ENCODE peak calls at places on chromosomes 6 and 20, in five cellular contexts. One of them, this sample, is unnamed.

GRCh38 chr20:33415948-33416347 is 14.6 kb upstream of the CDK5RAP1 start:
- DNase-seq in heart left ventricle: peak
- DNase-seq in HL-60: peak
- DNase-seq in endodermal cell: peak
- DNase-seq in osteocyte: no peak
- DNase-seq in this sample: no peak

GRCh38 chr6:7971499-7971898 is 60.9 kb upstream of the TXNDC5 start:
- DNase-seq in osteocyte: no peak
- DNase-seq in heart left ventricle: no peak
- DNase-seq in endodermal cell: no peak
- DNase-seq in HL-60: no peak
- DNase-seq in this sample: no peak

GRCh38 chr20:58238490-58238889 is 10.0 kb upstream of the ANKRD60 start:
- DNase-seq in HL-60: no peak
- DNase-seq in endodermal cell: no peak
- DNase-seq in osteocyte: peak
- DNase-seq in heart left ventricle: no peak
- DNase-seq in this sample: no peak

GRCh38 chr6:164246082-164246481 is 831.6 kb downstream of the QKI start:
- DNase-seq in heart left ventricle: no peak
- DNase-seq in endodermal cell: no peak
- DNase-seq in HL-60: no peak
- DNase-seq in osteocyte: no peak
- DNase-seq in this sample: no peak

GRCh38 chr20:25077610-25078169 is 4.3 kb downstream of the VSX1 start:
- DNase-seq in HL-60: peak
- DNase-seq in osteocyte: peak
- DNase-seq in heart left ventricle: peak
- DNase-seq in endodermal cell: peak
- DNase-seq in this sample: peak

GRCh38 chr20:58233881-58234528 is 5.6 kb upstream of the ANKRD60 start:
- DNase-seq in heart left ventricle: no peak
- DNase-seq in endodermal cell: peak
- DNase-seq in HL-60: peak
- DNase-seq in osteocyte: peak
- DNase-seq in this sample: no peak

GRCh38 chr20:20017852-20018245 is 687 bp downstream of the NAA20 start:
- DNase-seq in heart left ventricle: no peak
- DNase-seq in endodermal cell: no peak
- DNase-seq in osteocyte: no peak
- DNase-seq in HL-60: no peak
- DNase-seq in this sample: no peak

GRCh38 chr20:25464501-25465204 is 57.2 kb downstream of the GINS1 start:
- DNase-seq in osteocyte: no peak
- DNase-seq in heart left ventricle: no peak
- DNase-seq in endodermal cell: no peak
- DNase-seq in HL-60: no peak
- DNase-seq in this sample: no peak

GRCh38 chr6:44010411-44011349 is 116.6 kb downstream of the MRPL14 start:
- DNase-seq in osteocyte: peak
- DNase-seq in HL-60: peak
- DNase-seq in endodermal cell: peak
- DNase-seq in heart left ventricle: peak
- DNase-seq in this sample: no peak

GRCh38 chr6:34565722-34566137 is 9.6 kb upstream of the SPDEF start:
- DNase-seq in HL-60: no peak
- DNase-seq in heart left ventricle: no peak
- DNase-seq in endodermal cell: no peak
- DNase-seq in osteocyte: no peak
- DNase-seq in this sample: no peak
- TF ChIP-seq CTCF in HL-60: no peak
- TF ChIP-seq CTCF in heart left ventricle: no peak
- TF ChIP-seq CTCF in endodermal cell: no peak
- TF ChIP-seq CTCF in osteocyte: no peak
- TF ChIP-seq CTCF in this sample: no peak

GRCh38 chr6:23031986-23032385 is 462.6 kb downstream of the HDGFL1 start:
- DNase-seq in osteocyte: no peak
- DNase-seq in heart left ventricle: no peak
- DNase-seq in HL-60: no peak
- DNase-seq in endodermal cell: no peak
- DNase-seq in this sample: no peak
- TF ChIP-seq CTCF in osteocyte: peak
- TF ChIP-seq CTCF in heart left ventricle: no peak
- TF ChIP-seq CTCF in HL-60: no peak
- TF ChIP-seq CTCF in endodermal cell: no peak
- TF ChIP-seq CTCF in this sample: no peak

GRCh38 chr20:30286157-30286556 is 971.3 kb upstream of the DEFB115 start:
- DNase-seq in heart left ventricle: no peak
- DNase-seq in HL-60: no peak
- DNase-seq in endodermal cell: no peak
- DNase-seq in osteocyte: no peak
- DNase-seq in this sample: no peak
- TF ChIP-seq CTCF in heart left ventricle: no peak
- TF ChIP-seq CTCF in HL-60: no peak
- TF ChIP-seq CTCF in endodermal cell: peak
- TF ChIP-seq CTCF in osteocyte: no peak
- TF ChIP-seq CTCF in this sample: no peak

DNA sequence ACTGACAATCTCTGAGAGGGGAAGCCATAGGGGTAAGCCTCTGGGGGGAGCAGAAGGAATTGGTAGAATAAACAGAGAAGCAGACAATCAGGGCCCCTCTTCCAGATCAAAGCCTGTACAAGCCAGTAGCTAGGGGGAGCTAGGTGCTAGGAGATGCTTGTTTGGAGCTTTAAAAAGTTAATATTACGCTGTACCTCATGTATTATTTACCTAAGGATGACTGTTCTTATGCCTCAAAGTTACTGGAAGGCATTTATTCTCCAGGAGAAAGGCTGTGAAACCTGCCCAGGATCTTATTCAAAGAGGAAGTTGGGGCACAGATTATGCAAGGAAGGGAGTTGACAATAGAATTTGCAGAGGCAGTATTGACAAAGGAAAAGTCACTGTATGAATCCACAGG is 111.8 kb upstream of the SLC35F1 start:
- DNase-seq in osteocyte: no peak
- DNase-seq in HL-60: peak
- DNase-seq in endodermal cell: no peak
- DNase-seq in heart left ventricle: no peak
- DNase-seq in this sample: no peak
- TF ChIP-seq CTCF in osteocyte: no peak
- TF ChIP-seq CTCF in HL-60: no peak
- TF ChIP-seq CTCF in endodermal cell: peak
- TF ChIP-seq CTCF in heart left ventricle: no peak
- TF ChIP-seq CTCF in this sample: no peak

GRCh38 chr20:61667056-61667792 is 398.5 kb downstream of the TAF4 start:
- DNase-seq in endodermal cell: no peak
- DNase-seq in heart left ventricle: no peak
- DNase-seq in osteocyte: no peak
- DNase-seq in HL-60: no peak
- DNase-seq in this sample: no peak

GRCh38 chr20:61666471-61666832 is 399.2 kb downstream of the TAF4 start:
- DNase-seq in HL-60: no peak
- DNase-seq in heart left ventricle: no peak
- DNase-seq in osteocyte: no peak
- DNase-seq in endodermal cell: no peak
- DNase-seq in this sample: no peak

GRCh38 chr20:61663521-61664425 is 401.9 kb downstream of the TAF4 start:
- DNase-seq in osteocyte: no peak
- DNase-seq in endodermal cell: no peak
- DNase-seq in HL-60: no peak
- DNase-seq in heart left ventricle: no peak
- DNase-seq in this sample: no peak

GRCh38 chr20:61664741-61665320 is 400.9 kb downstream of the TAF4 start:
- DNase-seq in HL-60: no peak
- DNase-seq in endodermal cell: no peak
- DNase-seq in heart left ventricle: no peak
- DNase-seq in osteocyte: no peak
- DNase-seq in this sample: no peak

DNA sequence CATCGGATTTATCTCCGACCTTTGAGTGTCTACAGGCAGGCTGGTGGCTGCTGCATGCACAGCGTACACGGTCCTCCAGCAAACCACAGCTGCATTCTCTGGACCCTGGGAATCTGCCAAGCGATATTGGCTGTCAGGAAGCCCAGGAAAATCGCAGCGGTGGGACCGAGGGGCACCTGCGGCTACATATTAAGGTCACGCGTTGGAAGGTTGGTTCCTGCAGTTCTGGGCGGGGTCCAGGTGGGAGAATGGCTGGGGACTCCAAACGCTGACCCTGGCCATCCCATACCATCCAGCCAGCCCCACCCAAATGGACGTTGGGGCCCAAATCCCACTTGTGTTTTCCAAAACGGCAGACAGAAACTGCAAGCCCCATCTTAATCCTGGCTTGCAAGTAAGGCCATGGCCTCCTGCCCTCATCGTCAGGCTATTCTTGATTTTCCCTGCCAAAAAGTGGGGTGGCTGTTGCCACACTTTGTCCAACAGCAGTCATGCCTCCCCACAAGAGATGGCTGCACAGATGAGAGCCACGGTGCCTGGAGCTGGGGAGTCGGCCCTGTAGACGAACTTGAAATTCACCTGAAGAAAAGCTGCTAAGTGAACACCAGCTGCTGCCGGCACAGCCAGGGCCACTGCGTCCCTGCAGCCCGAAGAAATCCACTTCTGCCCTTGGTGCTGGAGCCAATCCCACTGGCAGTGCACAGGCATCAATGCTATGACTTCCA is 399.8 kb downstream of the TAF4 start:
- DNase-seq in heart left ventricle: no peak
- DNase-seq in endodermal cell: no peak
- DNase-seq in HL-60: no peak
- DNase-seq in osteocyte: no peak
- DNase-seq in this sample: no peak
- TF ChIP-seq CTCF in heart left ventricle: no peak
- TF ChIP-seq CTCF in endodermal cell: no peak
- TF ChIP-seq CTCF in HL-60: no peak
- TF ChIP-seq CTCF in osteocyte: no peak
- TF ChIP-seq CTCF in this sample: no peak

DNA sequence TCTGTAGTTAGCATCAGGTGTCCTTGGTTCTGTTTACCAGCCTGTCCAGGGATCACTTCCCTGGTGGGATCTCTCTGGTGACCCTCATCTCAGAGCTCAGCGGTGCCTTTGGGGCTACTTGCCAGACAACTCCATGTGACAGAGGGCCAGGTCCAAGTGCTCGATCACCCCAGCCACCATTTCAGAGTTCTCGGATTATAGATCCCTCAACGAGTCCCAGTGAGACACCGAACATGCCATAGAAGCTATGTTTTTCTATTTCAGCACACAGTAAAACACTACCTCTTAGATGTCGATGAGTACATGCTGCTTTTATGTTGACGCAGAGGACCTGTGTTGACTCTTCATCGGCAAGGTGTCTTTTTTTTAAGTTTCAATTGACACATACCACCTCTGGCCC is 170.1 kb upstream of the AKAP12 start:
- DNase-seq in heart left ventricle: no peak
- DNase-seq in endodermal cell: no peak
- DNase-seq in HL-60: no peak
- DNase-seq in osteocyte: no peak
- DNase-seq in this sample: no peak
- TF ChIP-seq CTCF in heart left ventricle: no peak
- TF ChIP-seq CTCF in endodermal cell: no peak
- TF ChIP-seq CTCF in HL-60: no peak
- TF ChIP-seq CTCF in osteocyte: no peak
- TF ChIP-seq CTCF in this sample: no peak